ENCODE peak calls at places on chromosomes 11 and 22, in six cellular contexts. One of them, this sample, is unnamed. For H3K4me1, the result is how much of the 10 kb centered on the place peaks cover.

GRCh38 chr11:133040289-133040893 is 491.9 kb downstream of the OPCML start:
- DNase-seq in breast epithelium: no peak
- DNase-seq in cardiac muscle cell: no peak
- DNase-seq in lung: no peak
- DNase-seq in ovary: no peak
- DNase-seq in upper lobe of left lung: no peak
- DNase-seq in this sample: no peak

GRCh38 chr22:47296405-47297260 is 534.2 kb downstream of the TBC1D22A start:
- DNase-seq in breast epithelium: no peak
- DNase-seq in cardiac muscle cell: no peak
- DNase-seq in lung: no peak
- DNase-seq in ovary: no peak
- DNase-seq in upper lobe of left lung: no peak
- DNase-seq in this sample: peak

GRCh38 chr11:107184936-107185335 is 166.7 kb upstream of the GUCY1A2 start:
- DNase-seq in breast epithelium: no peak
- DNase-seq in cardiac muscle cell: no peak
- DNase-seq in lung: no peak
- DNase-seq in ovary: no peak
- DNase-seq in upper lobe of left lung: no peak
- DNase-seq in this sample: no peak

GRCh38 chr11:66020618-66021357 is 5.5 kb downstream of the CATSPER1 start:
- DNase-seq in breast epithelium: no peak
- DNase-seq in cardiac muscle cell: peak
- DNase-seq in lung: peak
- DNase-seq in ovary: no peak
- DNase-seq in upper lobe of left lung: peak
- DNase-seq in this sample: no peak

GRCh38 chr11:79265756-79266322 is 175.0 kb downstream of the TENM4 start:
- DNase-seq in breast epithelium: no peak
- DNase-seq in cardiac muscle cell: peak
- DNase-seq in lung: no peak
- DNase-seq in ovary: no peak
- DNase-seq in upper lobe of left lung: no peak
- DNase-seq in this sample: no peak

GRCh38 chr22:22884888-22885840 is 2.5 kb upstream of the IGLL5 start:
- DNase-seq in breast epithelium: peak
- DNase-seq in cardiac muscle cell: no peak
- DNase-seq in lung: no peak
- DNase-seq in ovary: no peak
- DNase-seq in upper lobe of left lung: peak
- DNase-seq in this sample: peak

GRCh38 chr11:80417681-80418080 is 976.9 kb upstream of the TENM4 start:
- DNase-seq in breast epithelium: no peak
- DNase-seq in cardiac muscle cell: no peak
- DNase-seq in lung: no peak
- DNase-seq in ovary: no peak
- DNase-seq in upper lobe of left lung: no peak
- DNase-seq in this sample: no peak

GRCh38 chr11:34616830-34617504 is 3.9 kb upstream of the EHF start:
- DNase-seq in breast epithelium: no peak
- DNase-seq in cardiac muscle cell: peak
- DNase-seq in lung: no peak
- DNase-seq in ovary: no peak
- DNase-seq in upper lobe of left lung: no peak
- DNase-seq in this sample: no peak

GRCh38 chr11:6345356-6345755 is 25.1 kb upstream of the CAVIN3 start:
- DNase-seq in breast epithelium: no peak
- DNase-seq in cardiac muscle cell: no peak
- DNase-seq in lung: no peak
- DNase-seq in ovary: no peak
- DNase-seq in upper lobe of left lung: no peak
- DNase-seq in this sample: no peak

GRCh38 chr22:36036167-36036624 is 7.6 kb upstream of the RBFOX2 start:
- DNase-seq in breast epithelium: no peak
- DNase-seq in cardiac muscle cell: no peak
- DNase-seq in lung: no peak
- DNase-seq in ovary: no peak
- DNase-seq in upper lobe of left lung: no peak
- DNase-seq in this sample: no peak

GRCh38 chr11:132904566-132904965 is 627.7 kb downstream of the OPCML start:
- DNase-seq in breast epithelium: no peak
- DNase-seq in cardiac muscle cell: no peak
- DNase-seq in lung: no peak
- DNase-seq in ovary: no peak
- DNase-seq in upper lobe of left lung: no peak
- DNase-seq in this sample: no peak

GRCh38 chr11:86230196-86230813 is 14.2 kb upstream of the EED start:
- DNase-seq in breast epithelium: no peak
- DNase-seq in cardiac muscle cell: no peak
- DNase-seq in lung: no peak
- DNase-seq in ovary: no peak
- DNase-seq in upper lobe of left lung: no peak
- DNase-seq in this sample: no peak

GRCh38 chr11:126682590-126682989 is 318.0 kb downstream of the KIRREL3 start:
- DNase-seq in breast epithelium: no peak
- DNase-seq in cardiac muscle cell: no peak
- DNase-seq in lung: no peak
- DNase-seq in ovary: no peak
- DNase-seq in upper lobe of left lung: no peak
- DNase-seq in this sample: no peak

GRCh38 chr11:126686938-126687337 is 313.6 kb downstream of the KIRREL3 start:
- DNase-seq in breast epithelium: no peak
- DNase-seq in cardiac muscle cell: no peak
- DNase-seq in lung: no peak
- DNase-seq in ovary: no peak
- DNase-seq in upper lobe of left lung: no peak
- DNase-seq in this sample: no peak

GRCh38 chr11:126687477-126687876 is 313.1 kb downstream of the KIRREL3 start:
- DNase-seq in breast epithelium: no peak
- DNase-seq in cardiac muscle cell: no peak
- DNase-seq in lung: no peak
- DNase-seq in ovary: no peak
- DNase-seq in upper lobe of left lung: no peak
- DNase-seq in this sample: no peak

GRCh38 chr11:126680109-126680508 is 320.5 kb downstream of the KIRREL3 start:
- DNase-seq in breast epithelium: no peak
- DNase-seq in cardiac muscle cell: no peak
- DNase-seq in lung: no peak
- DNase-seq in ovary: no peak
- DNase-seq in upper lobe of left lung: no peak
- DNase-seq in this sample: no peak

DNA sequence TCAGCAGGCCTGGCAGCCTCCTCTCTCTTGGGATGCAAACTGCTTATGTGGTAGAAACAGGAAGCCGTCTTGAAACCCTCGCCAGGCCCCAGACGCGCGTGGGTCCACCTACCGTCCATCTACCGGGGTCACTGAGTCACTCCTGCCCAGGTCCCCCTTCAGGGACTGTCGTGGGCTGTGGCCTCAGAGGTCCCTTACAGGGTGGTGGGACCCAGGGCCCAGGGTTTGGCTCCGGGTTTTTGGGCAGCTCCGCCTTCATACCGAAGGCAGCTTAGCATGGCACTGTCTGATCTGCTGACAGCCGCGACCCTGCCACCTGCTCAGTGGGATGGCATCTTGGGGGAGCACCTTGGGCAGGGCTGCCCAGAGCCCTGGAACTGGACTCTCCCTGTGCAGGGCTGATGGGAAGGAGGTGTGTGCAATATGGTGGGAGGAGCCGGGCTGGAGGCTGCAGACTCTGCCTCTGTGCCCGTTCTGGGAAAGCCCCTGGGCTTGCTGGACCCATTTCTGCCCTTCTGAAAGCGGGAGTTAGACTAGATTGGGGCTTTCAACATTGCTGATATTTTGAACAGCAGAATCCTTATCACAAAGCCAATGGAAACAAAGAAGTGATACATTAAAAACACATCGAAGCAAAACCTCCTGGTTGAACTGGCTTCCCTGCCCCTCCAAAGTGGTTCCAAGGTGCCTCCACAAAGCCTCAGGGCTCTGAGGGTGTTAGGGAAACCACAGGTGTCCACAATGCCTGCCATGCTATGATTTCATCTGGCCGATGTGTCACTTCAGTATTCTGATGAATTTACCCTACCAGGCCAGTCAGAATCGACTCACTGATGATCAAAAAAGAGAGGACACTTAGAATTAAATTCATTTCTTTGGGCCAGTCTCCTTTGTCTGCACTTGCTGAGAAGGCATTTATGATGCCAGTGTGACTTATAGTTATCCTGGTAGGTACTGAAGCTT is 316.5 kb downstream of the KIRREL3 start:
- DNase-seq in breast epithelium: no peak
- DNase-seq in cardiac muscle cell: no peak
- DNase-seq in lung: no peak
- DNase-seq in ovary: no peak
- DNase-seq in upper lobe of left lung: peak
- DNase-seq in this sample: no peak
- H3K4me3 ChIP-seq in breast epithelium: no peak
- H3K4me3 ChIP-seq in cardiac muscle cell: no peak
- H3K4me3 ChIP-seq in lung: no peak
- H3K4me3 ChIP-seq in ovary: no peak
- H3K4me3 ChIP-seq in upper lobe of left lung: no peak
- H3K4me3 ChIP-seq in this sample: no peak

GRCh38 chr11:2561283-2562180 is 116.7 kb downstream of the KCNQ1 start:
- DNase-seq in breast epithelium: no peak
- DNase-seq in cardiac muscle cell: no peak
- DNase-seq in lung: no peak
- DNase-seq in ovary: peak
- DNase-seq in upper lobe of left lung: peak
- DNase-seq in this sample: no peak
- H3K4me1 ChIP-seq in breast epithelium: under half
- H3K4me1 ChIP-seq in cardiac muscle cell: under half
- H3K4me1 ChIP-seq in lung: under half
- H3K4me1 ChIP-seq in ovary: under half
- H3K4me1 ChIP-seq in upper lobe of left lung: under half
- H3K4me1 ChIP-seq in this sample: under half

GRCh38 chr11:68446046-68446725 is 14.4 kb upstream of the PPP6R3 start:
- DNase-seq in breast epithelium: no peak
- DNase-seq in cardiac muscle cell: no peak
- DNase-seq in lung: no peak
- DNase-seq in ovary: no peak
- DNase-seq in upper lobe of left lung: peak
- DNase-seq in this sample: no peak

GRCh38 chr11:68450711-68451110 is 9.8 kb upstream of the PPP6R3 start:
- DNase-seq in breast epithelium: no peak
- DNase-seq in cardiac muscle cell: no peak
- DNase-seq in lung: no peak
- DNase-seq in ovary: peak
- DNase-seq in upper lobe of left lung: no peak
- DNase-seq in this sample: no peak

GRCh38 chr11:68448604-68449011 is 11.9 kb upstream of the PPP6R3 start:
- DNase-seq in breast epithelium: no peak
- DNase-seq in cardiac muscle cell: no peak
- DNase-seq in lung: no peak
- DNase-seq in ovary: no peak
- DNase-seq in upper lobe of left lung: no peak
- DNase-seq in this sample: no peak

GRCh38 chr11:68447015-68447801 is 13.3 kb upstream of the PPP6R3 start:
- DNase-seq in breast epithelium: peak
- DNase-seq in cardiac muscle cell: peak
- DNase-seq in lung: peak
- DNase-seq in ovary: peak
- DNase-seq in upper lobe of left lung: peak
- DNase-seq in this sample: no peak

DNA sequence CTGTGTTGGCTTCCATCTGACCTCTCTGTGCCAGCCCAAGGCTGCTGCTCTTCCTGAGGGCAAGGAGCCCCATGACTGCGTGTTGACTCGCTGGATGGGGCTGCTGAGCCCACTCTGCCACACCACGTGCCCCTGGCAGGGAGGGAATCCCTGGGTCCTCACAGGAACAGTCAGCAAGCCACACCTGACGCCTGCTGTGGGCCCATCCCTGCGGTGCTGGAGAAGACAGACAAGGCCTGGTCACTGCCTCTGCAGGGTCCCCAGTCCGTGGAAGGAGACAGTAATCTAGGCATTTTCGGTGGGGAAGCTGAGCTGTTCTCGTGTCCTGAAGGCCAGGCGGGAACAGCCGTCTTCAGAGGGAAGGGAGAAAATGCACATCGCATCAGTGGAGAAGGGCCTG is 10.6 kb upstream of the PPP6R3 start:
- DNase-seq in breast epithelium: no peak
- DNase-seq in cardiac muscle cell: no peak
- DNase-seq in lung: no peak
- DNase-seq in ovary: peak
- DNase-seq in upper lobe of left lung: no peak
- DNase-seq in this sample: no peak
- H3K4me3 ChIP-seq in breast epithelium: no peak
- H3K4me3 ChIP-seq in cardiac muscle cell: no peak
- H3K4me3 ChIP-seq in lung: no peak
- H3K4me3 ChIP-seq in ovary: no peak
- H3K4me3 ChIP-seq in upper lobe of left lung: no peak
- H3K4me3 ChIP-seq in this sample: no peak

GRCh38 chr11:122874991-122875390 is 7.6 kb upstream of the JHY start:
- DNase-seq in breast epithelium: no peak
- DNase-seq in cardiac muscle cell: no peak
- DNase-seq in lung: no peak
- DNase-seq in ovary: no peak
- DNase-seq in upper lobe of left lung: no peak
- DNase-seq in this sample: no peak

GRCh38 chr11:122871302-122871701 is 11.3 kb upstream of the JHY start:
- DNase-seq in breast epithelium: no peak
- DNase-seq in cardiac muscle cell: no peak
- DNase-seq in lung: no peak
- DNase-seq in ovary: no peak
- DNase-seq in upper lobe of left lung: no peak
- DNase-seq in this sample: no peak

GRCh38 chr11:122869622-122870021 is 12.9 kb upstream of the JHY start:
- DNase-seq in breast epithelium: no peak
- DNase-seq in cardiac muscle cell: no peak
- DNase-seq in lung: no peak
- DNase-seq in ovary: no peak
- DNase-seq in upper lobe of left lung: no peak
- DNase-seq in this sample: no peak

GRCh38 chr11:122877732-122878131 is 4.8 kb upstream of the JHY start:
- DNase-seq in breast epithelium: no peak
- DNase-seq in cardiac muscle cell: no peak
- DNase-seq in lung: no peak
- DNase-seq in ovary: no peak
- DNase-seq in upper lobe of left lung: no peak
- DNase-seq in this sample: no peak

DNA sequence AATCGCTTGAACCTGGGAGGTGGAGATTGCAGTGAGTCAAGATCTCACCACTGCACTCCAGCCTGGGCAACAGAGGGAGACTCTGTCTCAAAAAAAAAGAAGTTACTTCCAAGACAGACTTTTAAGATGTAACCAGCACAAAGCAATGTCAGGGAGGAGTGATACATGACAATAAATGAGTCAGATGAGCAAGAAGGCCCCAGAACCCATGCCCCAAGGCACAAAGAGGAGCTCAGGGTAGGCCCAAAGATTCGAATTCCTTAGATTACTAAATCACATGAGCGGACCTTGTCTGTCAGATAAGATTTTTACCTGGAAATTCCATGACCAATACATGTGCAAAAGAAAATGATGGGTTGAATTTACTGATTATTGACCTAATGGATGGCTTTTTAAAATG is 10.5 kb upstream of the JHY start:
- DNase-seq in breast epithelium: no peak
- DNase-seq in cardiac muscle cell: no peak
- DNase-seq in lung: no peak
- DNase-seq in ovary: no peak
- DNase-seq in upper lobe of left lung: no peak
- DNase-seq in this sample: no peak
- H3K4me1 ChIP-seq in breast epithelium: under half
- H3K4me1 ChIP-seq in cardiac muscle cell: under half
- H3K4me1 ChIP-seq in lung: under half
- H3K4me1 ChIP-seq in ovary: under half
- H3K4me1 ChIP-seq in upper lobe of left lung: under half
- H3K4me1 ChIP-seq in this sample: under half